ENCODE peak calls at places on chromosomes 5 and 9, in eight cellular contexts. O, G, U, T, P, W, L and X are unnamed samples.

GRCh38 chr9:130701059-130702022 is 7.8 kb downstream of the EXOSC2 start:
- DNase-seq in W (peak), T (peak), L (peak), P (peak), G (peak), O (peak), U (peak), X (peak)

GRCh38 chr9:69590241-69590640 is 81.9 kb downstream of the APBA1 start:
- DNase-seq in L (no peak), T (no peak), O (no peak), G (no peak), W (peak), U (no peak), P (no peak), X (no peak)

GRCh38 chr9:26229324-26230054 is 551.2 kb upstream of the TUSC1 start:
- DNase-seq in G (no peak), W (no peak), P (no peak), O (no peak), L (no peak), U (no peak), T (peak), X (no peak)

GRCh38 chr9:117160254-117160653 is 254.6 kb downstream of the ASTN2 start:
- DNase-seq in T (peak), L (no peak), P (peak), W (no peak), U (no peak), O (no peak), G (no peak), X (peak)

GRCh38 chr5:104237574-104237973 is 675.0 kb upstream of the NUDT12 start:
- DNase-seq in U (no peak), G (no peak), W (no peak), P (no peak), L (no peak), O (no peak), T (no peak), X (no peak)

GRCh38 chr5:39498247-39498952 is 73.6 kb upstream of the DAB2 start:
- DNase-seq in L (peak), W (no peak), P (peak), G (no peak), T (no peak), O (no peak), U (no peak), X (no peak)

GRCh38 chr9:15103321-15103720 is 193.1 kb upstream of the FREM1 start:
- DNase-seq in O (no peak), P (no peak), L (no peak), U (no peak), G (no peak), T (no peak), W (no peak), X (no peak)

GRCh38 chr5:113162770-113163169 is 186.2 kb downstream of the DCP2 start:
- DNase-seq in T (peak), O (no peak), W (no peak), U (no peak), G (peak), P (peak), L (peak), X (peak)

GRCh38 chr5:10632110-10632903 is 68.4 kb downstream of the ANKRD33B start:
- DNase-seq in O (no peak), T (peak), W (no peak), P (peak), L (no peak), U (no peak), G (no peak), X (peak)

GRCh38 chr9:110131499-110131898 is 76.5 kb downstream of the C9orf152 start:
- DNase-seq in G (no peak), U (no peak), T (peak), W (no peak), P (no peak), L (no peak), O (no peak), X (peak)

GRCh38 chr5:151048526-151048925 is 28.1 kb downstream of the GPX3 start:
- DNase-seq in O (no peak), G (peak), W (no peak), T (no peak), P (peak), U (no peak), L (no peak), X (no peak)

GRCh38 chr5:68770566-68770965 is 323.2 kb upstream of the SLC30A5 start:
- DNase-seq in G (no peak), T (no peak), U (no peak), O (no peak), P (no peak), W (no peak), L (no peak), X (no peak)

GRCh38 chr5:174305241-174305681 is 259.8 kb downstream of the NSG2 start:
- DNase-seq in P (no peak), W (no peak), O (no peak), G (no peak), U (no peak), T (no peak), L (no peak), X (no peak)

GRCh38 chr5:61618577-61618976 is 286.5 kb downstream of the ZSWIM6 start:
- DNase-seq in G (no peak), L (no peak), P (no peak), O (no peak), T (no peak), W (no peak), U (no peak), X (no peak)

GRCh38 chr5:176812269-176813259 is 2.2 kb downstream of the UNC5A start:
- DNase-seq in U (no peak), P (peak), W (peak), O (no peak), T (no peak), L (no peak), G (peak), X (peak)

GRCh38 chr9:11199335-11199734 is 586.5 kb upstream of the PTPRD start:
- DNase-seq in L (no peak), T (no peak), O (no peak), W (no peak), U (no peak), G (no peak), P (no peak), X (no peak)

GRCh38 chr9:74463825-74464224 is 33.3 kb upstream of the RORB start:
- DNase-seq in O (no peak), G (no peak), P (no peak), T (no peak), W (no peak), U (no peak), L (no peak), X (no peak)

GRCh38 chr5:143922718-143923117 is 110.8 kb downstream of the HMHB1 start:
- DNase-seq in L (peak), T (no peak), P (peak), O (no peak), G (no peak), W (no peak), U (no peak), X (peak)

GRCh38 chr5:176776916-176777315 is 33.4 kb upstream of the UNC5A start:
- DNase-seq in U (no peak), T (no peak), P (no peak), G (no peak), W (no peak), L (no peak), O (no peak), X (no peak)

GRCh38 chr5:72956324-72957140 is 691 bp downstream of the FCHO2 start:
- DNase-seq in O (peak), W (peak), T (peak), G (peak), U (peak), P (peak), L (peak), X (peak)

GRCh38 chr5:132019337-132019736 is 7.9 kb upstream of the ACSL6 start:
- DNase-seq in U (no peak), P (no peak), L (no peak), T (no peak), G (no peak), O (no peak), W (no peak), X (no peak)

GRCh38 chr5:167208911-167209310 is 1082.5 kb upstream of the WWC1 start:
- DNase-seq in O (no peak), P (peak), W (no peak), U (no peak), L (no peak), G (peak), T (peak), X (peak)

GRCh38 chr5:172407241-172407691 is 47.1 kb downstream of the SH3PXD2B start:
- DNase-seq in P (peak), O (no peak), T (no peak), L (peak), G (no peak), U (no peak), W (peak), X (peak)

GRCh38 chr9:71681104-71681707 is 87.1 kb downstream of the CEMIP2 start:
- DNase-seq in L (peak), W (no peak), G (no peak), T (peak), U (no peak), P (peak), O (no peak), X (no peak)

GRCh38 chr5:111043712-111044506 is 27.6 kb upstream of the TSLP start:
- DNase-seq in T (no peak), O (no peak), G (no peak), W (no peak), U (no peak), L (peak), P (peak), X (no peak)

GRCh38 chr9:116002624-116003023 is 151.0 kb upstream of the PAPPA start:
- DNase-seq in U (no peak), G (no peak), L (peak), O (no peak), P (peak), W (no peak), T (peak), X (no peak)

GRCh38 chr5:180627386-180628120 is 21.8 kb downstream of the FLT4 start:
- DNase-seq in O (no peak), W (no peak), P (no peak), T (no peak), U (no peak), L (no peak), G (no peak), X (no peak)

GRCh38 chr5:177036443-177036842 is 13.9 kb downstream of the ZNF346 start:
- DNase-seq in W (no peak), L (no peak), O (no peak), P (no peak), T (no peak), G (no peak), U (no peak), X (no peak)

GRCh38 chr5:89968870-89969472 is 440.6 kb downstream of the CETN3 start:
- DNase-seq in T (no peak), U (no peak), W (no peak), P (peak), O (no peak), G (no peak), L (peak), X (no peak)